ENCODE peak calls at places on chromosomes 7 and 10, in seven cellular contexts. One of them, this sample, is unnamed.

GRCh38 chr7:100730136-100730800 is 3.1 kb upstream of the ZAN start:
- DNase-seq in breast epithelium: no peak
- DNase-seq in HL-60: no peak
- DNase-seq in endothelial cell of umbilical vein: no peak
- DNase-seq in HepG2: no peak
- DNase-seq in spleen: no peak
- DNase-seq in K562: no peak
- DNase-seq in this sample: no peak

GRCh38 chr7:22834028-22834427 is 11.4 kb upstream of the TOMM7 start:
- DNase-seq in breast epithelium: no peak
- DNase-seq in K562: no peak
- DNase-seq in endothelial cell of umbilical vein: peak
- DNase-seq in spleen: no peak
- DNase-seq in HepG2: no peak
- DNase-seq in HL-60: no peak
- DNase-seq in this sample: no peak

GRCh38 chr7:20340839-20341238 is 10.1 kb downstream of the ITGB8 start:
- DNase-seq in endothelial cell of umbilical vein: no peak
- DNase-seq in breast epithelium: no peak
- DNase-seq in spleen: no peak
- DNase-seq in HL-60: no peak
- DNase-seq in HepG2: no peak
- DNase-seq in K562: no peak
- DNase-seq in this sample: no peak

GRCh38 chr7:30159698-30160143 is 24.9 kb downstream of the MTURN start:
- DNase-seq in breast epithelium: no peak
- DNase-seq in K562: no peak
- DNase-seq in spleen: peak
- DNase-seq in endothelial cell of umbilical vein: no peak
- DNase-seq in HepG2: peak
- DNase-seq in HL-60: peak
- DNase-seq in this sample: no peak

GRCh38 chr10:71396084-71396713 is 521 bp upstream of the CDH23 start:
- DNase-seq in spleen: peak
- DNase-seq in breast epithelium: peak
- DNase-seq in endothelial cell of umbilical vein: no peak
- DNase-seq in HepG2: no peak
- DNase-seq in HL-60: no peak
- DNase-seq in K562: peak
- DNase-seq in this sample: peak

GRCh38 chr10:27457966-27458365 is 46.1 kb upstream of the RAB18 start:
- DNase-seq in breast epithelium: no peak
- DNase-seq in HL-60: peak
- DNase-seq in HepG2: no peak
- DNase-seq in spleen: no peak
- DNase-seq in endothelial cell of umbilical vein: no peak
- DNase-seq in K562: no peak
- DNase-seq in this sample: no peak

GRCh38 chr10:91909178-91909677 is at the start of gene FGFBP3:
- DNase-seq in HL-60: peak
- DNase-seq in K562: peak
- DNase-seq in HepG2: peak
- DNase-seq in breast epithelium: no peak
- DNase-seq in endothelial cell of umbilical vein: no peak
- DNase-seq in spleen: no peak
- DNase-seq in this sample: no peak

GRCh38 chr7:36153571-36154097 is 580 bp downstream of the EEPD1 start:
- DNase-seq in endothelial cell of umbilical vein: no peak
- DNase-seq in HepG2: no peak
- DNase-seq in breast epithelium: no peak
- DNase-seq in HL-60: no peak
- DNase-seq in spleen: peak
- DNase-seq in K562: peak
- DNase-seq in this sample: peak

GRCh38 chr10:35470535-35470934 is 134.2 kb downstream of the CCNY start:
- DNase-seq in spleen: no peak
- DNase-seq in HL-60: no peak
- DNase-seq in HepG2: no peak
- DNase-seq in K562: no peak
- DNase-seq in breast epithelium: no peak
- DNase-seq in endothelial cell of umbilical vein: peak
- DNase-seq in this sample: no peak

GRCh38 chr10:50362547-50363125 is 111.3 kb upstream of the ASAH2 start:
- DNase-seq in spleen: no peak
- DNase-seq in endothelial cell of umbilical vein: no peak
- DNase-seq in K562: no peak
- DNase-seq in breast epithelium: no peak
- DNase-seq in HL-60: no peak
- DNase-seq in HepG2: no peak
- DNase-seq in this sample: no peak

GRCh38 chr10:44348496-44348895 is 36.4 kb downstream of the CXCL12 start:
- DNase-seq in spleen: no peak
- DNase-seq in breast epithelium: no peak
- DNase-seq in HepG2: no peak
- DNase-seq in HL-60: no peak
- DNase-seq in K562: no peak
- DNase-seq in endothelial cell of umbilical vein: no peak
- DNase-seq in this sample: peak

GRCh38 chr10:91887075-91887899 is 22.0 kb downstream of the FGFBP3 start:
- DNase-seq in HepG2: peak
- DNase-seq in breast epithelium: no peak
- DNase-seq in K562: no peak
- DNase-seq in endothelial cell of umbilical vein: peak
- DNase-seq in HL-60: no peak
- DNase-seq in spleen: peak
- DNase-seq in this sample: peak

GRCh38 chr7:121610243-121610642 is 214.1 kb upstream of the FAM3C start:
- DNase-seq in K562: no peak
- DNase-seq in breast epithelium: no peak
- DNase-seq in endothelial cell of umbilical vein: no peak
- DNase-seq in HepG2: no peak
- DNase-seq in spleen: no peak
- DNase-seq in HL-60: no peak
- DNase-seq in this sample: no peak

GRCh38 chr10:29865700-29866355 is 193.6 kb downstream of the JCAD start:
- DNase-seq in breast epithelium: no peak
- DNase-seq in spleen: no peak
- DNase-seq in HepG2: no peak
- DNase-seq in HL-60: no peak
- DNase-seq in endothelial cell of umbilical vein: no peak
- DNase-seq in K562: no peak
- DNase-seq in this sample: no peak

GRCh38 chr10:49594594-49594993 is 15.5 kb upstream of the SLC18A3 start:
- DNase-seq in K562: peak
- DNase-seq in HL-60: peak
- DNase-seq in breast epithelium: no peak
- DNase-seq in spleen: no peak
- DNase-seq in endothelial cell of umbilical vein: peak
- DNase-seq in HepG2: peak
- DNase-seq in this sample: no peak

GRCh38 chr7:139242741-139243281 is 11.8 kb downstream of the UBN2 start:
- DNase-seq in HL-60: no peak
- DNase-seq in HepG2: no peak
- DNase-seq in breast epithelium: no peak
- DNase-seq in K562: no peak
- DNase-seq in endothelial cell of umbilical vein: peak
- DNase-seq in spleen: no peak
- DNase-seq in this sample: no peak

GRCh38 chr10:82089327-82089726 is 214.3 kb downstream of the NRG3 start:
- DNase-seq in endothelial cell of umbilical vein: no peak
- DNase-seq in HepG2: no peak
- DNase-seq in HL-60: no peak
- DNase-seq in breast epithelium: no peak
- DNase-seq in K562: no peak
- DNase-seq in spleen: no peak
- DNase-seq in this sample: no peak

GRCh38 chr7:126501617-126502016 is 751.1 kb downstream of the GRM8 start:
- DNase-seq in HL-60: no peak
- DNase-seq in HepG2: no peak
- DNase-seq in breast epithelium: no peak
- DNase-seq in spleen: no peak
- DNase-seq in endothelial cell of umbilical vein: no peak
- DNase-seq in K562: no peak
- DNase-seq in this sample: no peak

GRCh38 chr7:138565071-138565450 is 105.0 kb downstream of the TRIM24 start:
- DNase-seq in HL-60: peak
- DNase-seq in endothelial cell of umbilical vein: no peak
- DNase-seq in HepG2: no peak
- DNase-seq in K562: no peak
- DNase-seq in spleen: no peak
- DNase-seq in breast epithelium: no peak
- DNase-seq in this sample: no peak

GRCh38 chr7:70679666-70680065 is 452.3 kb upstream of the GALNT17 start:
- DNase-seq in HL-60: no peak
- DNase-seq in spleen: no peak
- DNase-seq in breast epithelium: no peak
- DNase-seq in K562: no peak
- DNase-seq in endothelial cell of umbilical vein: no peak
- DNase-seq in HepG2: no peak
- DNase-seq in this sample: no peak

GRCh38 chr7:7489546-7489945 is 46.1 kb downstream of the COL28A1 start:
- DNase-seq in breast epithelium: no peak
- DNase-seq in endothelial cell of umbilical vein: no peak
- DNase-seq in K562: no peak
- DNase-seq in HepG2: no peak
- DNase-seq in HL-60: no peak
- DNase-seq in spleen: no peak
- DNase-seq in this sample: no peak

GRCh38 chr7:66522518-66522917 is 106.2 kb upstream of the KCTD7 start:
- DNase-seq in spleen: peak
- DNase-seq in HepG2: no peak
- DNase-seq in breast epithelium: no peak
- DNase-seq in K562: no peak
- DNase-seq in HL-60: no peak
- DNase-seq in endothelial cell of umbilical vein: no peak
- DNase-seq in this sample: no peak

GRCh38 chr7:108004220-108005142 is 1.5 kb upstream of the LAMB1 start:
- DNase-seq in HL-60: no peak
- DNase-seq in spleen: no peak
- DNase-seq in K562: no peak
- DNase-seq in HepG2: peak
- DNase-seq in endothelial cell of umbilical vein: peak
- DNase-seq in breast epithelium: no peak
- DNase-seq in this sample: peak
- TF ChIP-seq POLR2AphosphoS5 in HL-60: no peak
- TF ChIP-seq POLR2AphosphoS5 in spleen: no peak
- TF ChIP-seq POLR2AphosphoS5 in K562: no peak
- TF ChIP-seq POLR2AphosphoS5 in HepG2: peak
- TF ChIP-seq POLR2AphosphoS5 in endothelial cell of umbilical vein: peak
- TF ChIP-seq POLR2AphosphoS5 in breast epithelium: no peak
- TF ChIP-seq POLR2AphosphoS5 in this sample: no peak

GRCh38 chr10:102645388-102645740 is 1.1 kb downstream of the TRIM8 start:
- DNase-seq in spleen: peak
- DNase-seq in HepG2: peak
- DNase-seq in K562: no peak
- DNase-seq in HL-60: no peak
- DNase-seq in endothelial cell of umbilical vein: peak
- DNase-seq in breast epithelium: peak
- DNase-seq in this sample: peak

GRCh38 chr10:102646610-102647432 is 2.5 kb downstream of the TRIM8 start:
- DNase-seq in breast epithelium: no peak
- DNase-seq in HL-60: peak
- DNase-seq in spleen: peak
- DNase-seq in K562: no peak
- DNase-seq in endothelial cell of umbilical vein: no peak
- DNase-seq in HepG2: no peak
- DNase-seq in this sample: no peak

GRCh38 chr10:102647433-102648268 is 3.4 kb downstream of the TRIM8 start:
- DNase-seq in HL-60: no peak
- DNase-seq in spleen: no peak
- DNase-seq in K562: no peak
- DNase-seq in breast epithelium: no peak
- DNase-seq in HepG2: no peak
- DNase-seq in endothelial cell of umbilical vein: no peak
- DNase-seq in this sample: no peak

GRCh38 chr10:102644646-102645387 is 538 bp downstream of the TRIM8 start:
- DNase-seq in endothelial cell of umbilical vein: peak
- DNase-seq in K562: peak
- DNase-seq in HL-60: no peak
- DNase-seq in HepG2: peak
- DNase-seq in breast epithelium: peak
- DNase-seq in spleen: peak
- DNase-seq in this sample: peak

DNA sequence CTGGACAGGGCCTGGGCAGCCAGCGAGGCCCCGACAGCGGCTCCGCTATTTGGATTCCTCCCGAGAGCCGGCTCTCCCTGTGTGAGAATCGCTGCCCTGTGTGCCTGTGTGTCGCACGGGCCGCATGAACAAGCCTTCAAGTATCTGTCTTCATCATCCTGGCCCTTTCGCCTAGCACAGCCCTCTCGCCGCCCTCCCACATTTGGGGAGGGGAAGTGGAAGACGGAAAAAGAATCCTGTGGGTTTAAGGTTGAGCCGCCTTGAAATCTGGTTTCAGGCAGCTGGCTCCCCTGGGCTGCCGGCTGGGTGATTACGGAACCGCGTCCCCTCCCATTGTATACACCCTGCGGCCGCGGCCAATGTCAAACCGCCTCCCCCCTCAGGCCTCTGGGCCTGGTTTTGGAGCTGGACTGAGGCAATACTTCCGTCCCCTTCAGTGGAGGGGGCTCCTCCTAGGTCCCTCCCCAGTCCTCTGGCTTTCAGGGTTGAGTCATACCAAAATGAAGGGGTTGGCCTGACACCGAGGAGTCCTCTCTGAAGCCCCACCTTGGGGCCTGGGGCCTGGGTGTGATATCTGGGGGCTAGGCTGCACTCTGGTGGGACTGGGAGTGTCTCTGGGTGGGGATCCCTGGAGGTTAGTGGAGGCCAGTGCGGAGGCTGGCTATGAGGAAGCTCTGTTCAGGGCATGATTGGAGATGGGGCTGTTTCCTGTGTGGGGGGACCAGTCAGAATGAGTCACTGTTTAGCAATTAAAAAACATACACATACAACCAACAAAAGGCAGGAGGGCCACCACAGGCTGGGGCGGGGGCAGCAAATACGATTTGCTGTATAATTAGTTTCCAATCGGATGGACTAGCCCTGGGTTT is 1.7 kb downstream of the TRIM8 start:
- DNase-seq in HL-60: peak
- DNase-seq in breast epithelium: peak
- DNase-seq in spleen: peak
- DNase-seq in endothelial cell of umbilical vein: peak
- DNase-seq in HepG2: peak
- DNase-seq in K562: peak
- DNase-seq in this sample: peak
- TF ChIP-seq POLR2AphosphoS5 in HL-60: peak
- TF ChIP-seq POLR2AphosphoS5 in breast epithelium: peak
- TF ChIP-seq POLR2AphosphoS5 in spleen: peak
- TF ChIP-seq POLR2AphosphoS5 in endothelial cell of umbilical vein: peak
- TF ChIP-seq POLR2AphosphoS5 in HepG2: no peak
- TF ChIP-seq POLR2AphosphoS5 in K562: peak
- TF ChIP-seq POLR2AphosphoS5 in this sample: peak

GRCh38 chr7:105014725-105015630 is 973 bp downstream of the KMT2E start:
- DNase-seq in K562: peak
- DNase-seq in breast epithelium: no peak
- DNase-seq in endothelial cell of umbilical vein: peak
- DNase-seq in HL-60: no peak
- DNase-seq in HepG2: peak
- DNase-seq in spleen: peak
- DNase-seq in this sample: peak
- TF ChIP-seq POLR2AphosphoS5 in K562: peak
- TF ChIP-seq POLR2AphosphoS5 in breast epithelium: no peak
- TF ChIP-seq POLR2AphosphoS5 in endothelial cell of umbilical vein: no peak
- TF ChIP-seq POLR2AphosphoS5 in HL-60: no peak
- TF ChIP-seq POLR2AphosphoS5 in HepG2: peak
- TF ChIP-seq POLR2AphosphoS5 in spleen: peak
- TF ChIP-seq POLR2AphosphoS5 in this sample: peak

GRCh38 chr10:56383806-56384205 is 22.7 kb upstream of the ZWINT start:
- DNase-seq in K562: no peak
- DNase-seq in spleen: no peak
- DNase-seq in HepG2: no peak
- DNase-seq in endothelial cell of umbilical vein: no peak
- DNase-seq in HL-60: no peak
- DNase-seq in breast epithelium: no peak
- DNase-seq in this sample: no peak
- TF ChIP-seq POLR2AphosphoS5 in K562: no peak
- TF ChIP-seq POLR2AphosphoS5 in spleen: no peak
- TF ChIP-seq POLR2AphosphoS5 in HepG2: no peak
- TF ChIP-seq POLR2AphosphoS5 in endothelial cell of umbilical vein: no peak
- TF ChIP-seq POLR2AphosphoS5 in HL-60: no peak
- TF ChIP-seq POLR2AphosphoS5 in breast epithelium: no peak
- TF ChIP-seq POLR2AphosphoS5 in this sample: no peak

This sample was measured in sigmoid colon.